ENCODE peak calls at places on chromosome 12, in six cellular contexts. Q is endodermal cell, K is progenitor cell of endocrine pancreas, T is Panc1, A is transverse colon, W is RWPE1. Y is an unnamed sample.

GRCh38 chr12:23959826-23960225 is 10.4 kb upstream of the SOX5 start:
- DNase-seq in Q (no peak), K (no peak), T (no peak), A (no peak), W (no peak), Y (no peak)

GRCh38 chr12:93913845-93914244 is 234.5 kb upstream of the PLXNC1 start:
- DNase-seq in Q (no peak), K (no peak), T (no peak), A (no peak), W (no peak), Y (no peak)

GRCh38 chr12:57145460-57146059 is 1.9 kb downstream of the LRP1-AS start:
- DNase-seq in Q (no peak), K (no peak), T (no peak), A (no peak), W (no peak), Y (no peak)

GRCh38 chr12:122471324-122472226 is 29.2 kb downstream of the ZCCHC8 start:
- DNase-seq in Q (no peak), K (no peak), T (no peak), A (no peak), W (peak), Y (peak)

GRCh38 chr12:94175763-94176660 is 27.6 kb downstream of the PLXNC1 start:
- DNase-seq in Q (no peak), K (no peak), T (no peak), A (no peak), W (no peak), Y (no peak)

GRCh38 chr12:12398026-12398859 is 41.4 kb downstream of the BORCS5 start:
- DNase-seq in Q (no peak), K (no peak), T (peak), A (peak), W (peak), Y (no peak)

GRCh38 chr12:53231859-53232640 is at the start of gene RARG:
- DNase-seq in Q (peak), K (no peak), T (no peak), A (peak), W (peak), Y (peak)

GRCh38 chr12:121468451-121468850 is 68.5 kb downstream of the RNF34 start:
- DNase-seq in Q (peak), K (no peak), T (no peak), A (no peak), W (no peak), Y (no peak)

GRCh38 chr12:126636798-126637197 is 1571.6 kb downstream of the AACS start:
- DNase-seq in Q (no peak), K (no peak), T (no peak), A (no peak), W (no peak), Y (no peak)

GRCh38 chr12:111352300-111352993 is 16.4 kb downstream of the PHETA1 start:
- DNase-seq in Q (no peak), K (no peak), T (no peak), A (no peak), W (no peak), Y (no peak)

GRCh38 chr12:115135800-115136211 is 451.8 kb upstream of the TBX3 start:
- DNase-seq in Q (no peak), K (no peak), T (no peak), A (peak), W (no peak), Y (no peak)

GRCh38 chr12:1663440-1664132 is 27.3 kb upstream of the ADIPOR2 start:
- DNase-seq in Q (no peak), K (no peak), T (no peak), A (no peak), W (no peak), Y (no peak)

GRCh38 chr12:112188130-112188830 is 62.9 kb downstream of the TRAFD1 start:
- DNase-seq in Q (no peak), K (no peak), T (no peak), A (no peak), W (no peak), Y (no peak)

GRCh38 chr12:129535351-129535750 is 368.5 kb downstream of the TMEM132D start:
- DNase-seq in Q (no peak), K (no peak), T (no peak), A (no peak), W (no peak), Y (no peak)

GRCh38 chr12:43338848-43339526 is 213.0 kb downstream of the ADAMTS20 start:
- DNase-seq in Q (peak), K (no peak), T (no peak), A (no peak), W (peak), Y (peak)

GRCh38 chr12:54338682-54339296 is 13.9 kb downstream of the COPZ1 start:
- DNase-seq in Q (peak), K (no peak), T (no peak), A (no peak), W (no peak), Y (no peak)

GRCh38 chr12:104669057-104669770 is 212.5 kb downstream of the CHST11 start:
- DNase-seq in Q (peak), K (peak), T (no peak), A (peak), W (peak), Y (no peak)

GRCh38 chr12:126915309-126915708 is 1351.7 kb upstream of the TMEM132C start:
- DNase-seq in Q (no peak), K (no peak), T (no peak), A (no peak), W (no peak), Y (no peak)

GRCh38 chr12:49917126-49917787 is 13.6 kb upstream of the FAIM2 start:
- DNase-seq in Q (peak), K (no peak), T (no peak), A (no peak), W (no peak), Y (no peak)

GRCh38 chr12:124464062-124464461 is 103.3 kb downstream of the NCOR2 start:
- DNase-seq in Q (no peak), K (no peak), T (no peak), A (no peak), W (no peak), Y (no peak)

GRCh38 chr12:120263725-120264040 is 1.8 kb downstream of the PXN start:
- DNase-seq in Q (no peak), K (no peak), T (no peak), A (no peak), W (no peak), Y (no peak)

GRCh38 chr12:7118914-7119313 is 9.8 kb downstream of the RBP5 start:
- DNase-seq in Q (no peak), K (no peak), T (no peak), A (no peak), W (no peak), Y (no peak)

GRCh38 chr12:111063296-111064026 is 143.1 kb upstream of the MYL2 start:
- DNase-seq in Q (no peak), K (no peak), T (no peak), A (no peak), W (peak), Y (no peak)

GRCh38 chr12:1791104-1791927 is 29.0 kb upstream of the LRTM2 start:
- DNase-seq in Q (peak), K (no peak), T (no peak), A (peak), W (peak), Y (peak)

GRCh38 chr12:43550831-43551270 is 1.2 kb downstream of the ADAMTS20 start:
- DNase-seq in Q (peak), K (no peak), T (no peak), A (no peak), W (no peak), Y (no peak)

GRCh38 chr12:52614381-52615207 is 3.8 kb downstream of the KRT73 start:
- DNase-seq in Q (peak), K (no peak), T (no peak), A (no peak), W (no peak), Y (no peak)

GRCh38 chr12:57590892-57591566 is at the start of gene PIP4K2C:
- DNase-seq in Q (peak), K (peak), T (no peak), A (peak), W (peak), Y (peak)

GRCh38 chr12:47223848-47224213 is 144.1 kb upstream of the AMIGO2 start:
- DNase-seq in Q (no peak), K (no peak), T (no peak), A (peak), W (no peak), Y (no peak)

GRCh38 chr12:130838284-130838950 is 633 bp downstream of the STX2 start:
- DNase-seq in Q (peak), K (no peak), T (no peak), A (peak), W (peak), Y (peak)

GRCh38 chr12:130838951-130839769 is at the start of gene STX2:
- DNase-seq in Q (peak), K (peak), T (peak), A (peak), W (peak), Y (peak)

GRCh38 chr12:130835011-130835410 is 4.0 kb downstream of the STX2 start:
- DNase-seq in Q (peak), K (no peak), T (no peak), A (no peak), W (no peak), Y (no peak)

GRCh38 chr12:130835436-130835835 is 3.6 kb downstream of the STX2 start:
- DNase-seq in Q (peak), K (no peak), T (no peak), A (no peak), W (no peak), Y (no peak)

GRCh38 chr12:130839770-130840355 is 813 bp upstream of the STX2 start:
- DNase-seq in Q (no peak), K (no peak), T (no peak), A (no peak), W (no peak), Y (no peak)
- TF ChIP-seq CTCF in Q (no peak), K (no peak), T (no peak), A (peak), W (no peak), Y (no peak)

GRCh38 chr12:108840605-108841328 is 16.6 kb downstream of the SSH1 start:
- DNase-seq in Q (no peak), K (no peak), T (no peak), A (no peak), W (no peak), Y (no peak)
- TF ChIP-seq CTCF in Q (no peak), K (no peak), T (no peak), A (no peak), W (no peak), Y (no peak)

GRCh38 chr12:25482637-25483036 is 70.4 kb downstream of the LMNTD1 start:
- DNase-seq in Q (no peak), K (no peak), T (no peak), A (no peak), W (no peak), Y (no peak)
- TF ChIP-seq CTCF in Q (no peak), K (no peak), T (no peak), A (no peak), W (no peak), Y (no peak)

GRCh38 chr12:67508830-67509229 is 139.7 kb upstream of the DYRK2 start:
- DNase-seq in Q (no peak), K (no peak), T (no peak), A (no peak), W (no peak), Y (no peak)
- TF ChIP-seq CTCF in Q (no peak), K (no peak), T (no peak), A (no peak), W (no peak), Y (no peak)

DNA sequence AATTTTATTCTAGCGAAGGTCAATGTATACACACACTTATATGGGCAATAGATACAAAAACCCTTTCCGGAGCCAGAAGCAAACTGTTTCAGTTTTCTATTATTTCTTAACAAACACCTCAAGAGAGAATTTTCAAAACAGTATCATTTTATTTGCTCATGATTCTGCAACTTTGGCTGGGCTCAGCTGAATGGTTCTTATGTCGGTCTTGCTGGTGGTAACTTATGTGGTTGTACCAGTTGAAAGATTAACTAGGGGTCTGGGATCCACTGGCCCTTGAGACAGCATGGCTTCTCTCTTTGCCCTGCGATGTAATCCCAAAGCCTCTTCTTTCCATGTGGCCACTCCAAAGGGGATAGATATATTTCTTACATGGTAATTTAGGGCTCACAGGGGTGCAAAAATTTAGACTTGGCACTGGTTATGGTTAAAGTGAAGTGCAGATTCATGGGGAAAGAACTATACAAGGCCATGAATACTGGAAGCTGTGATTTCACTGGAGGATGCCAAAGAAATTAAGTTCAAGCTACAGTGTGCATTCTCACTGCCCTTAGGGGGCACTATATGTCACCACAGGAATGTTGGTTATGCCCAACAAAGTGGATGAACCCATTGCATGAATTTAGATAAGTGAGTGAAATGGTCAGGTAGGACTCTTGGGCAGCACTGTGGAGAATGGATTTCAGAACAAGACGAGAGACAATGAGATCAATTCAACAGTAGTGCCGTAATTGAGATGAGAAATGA is 94.3 kb upstream of the NAV3 start:
- DNase-seq in Q (no peak), K (no peak), T (no peak), A (no peak), W (no peak), Y (no peak)
- TF ChIP-seq CTCF in Q (no peak), K (no peak), T (no peak), A (no peak), W (no peak), Y (peak)

Y was measured in GM10248.